ENCODE peak calls at places on chromosomes 2 and 18, in eight cellular contexts. R is IMR-90, D is vagina, U is prostate gland, S is A549, F is ovary, T is uterus, V is body of pancreas. A is an unnamed sample.

GRCh38 chr18:79936641-79937040 is 14.8 kb downstream of the SLC66A2 start:
- DNase-seq in D (no peak), V (peak; percentile 5), R (no peak), F (no peak), S (no peak), T (no peak), U (no peak), A (no peak)

GRCh38 chr2:68093634-68094033 is 30.8 kb upstream of the C1D start:
- DNase-seq in F (no peak), V (no peak), U (no peak), R (no peak), S (no peak), D (no peak), T (no peak), A (no peak)

GRCh38 chr2:222572761-222573174 is 83.1 kb downstream of the FARSB start:
- DNase-seq in T (no peak), D (no peak), R (peak; percentile 62), U (peak; percentile 7), F (no peak), V (no peak), S (no peak), A (no peak)

GRCh38 chr2:186757009-186757408 is 63.1 kb downstream of the FAM171B start:
- DNase-seq in R (no peak), S (no peak), U (no peak), D (no peak), F (no peak), T (no peak), V (no peak), A (no peak)

GRCh38 chr2:209773377-209773776 is 1.7 kb downstream of the UNC80 start:
- DNase-seq in T (no peak), S (no peak), D (no peak), V (no peak), U (no peak), F (no peak), R (no peak), A (no peak)

GRCh38 chr2:219987830-219988229 is 360.4 kb downstream of the SLC4A3 start:
- DNase-seq in S (peak; percentile 4), R (peak; percentile 93), T (no peak), D (no peak), F (no peak), U (no peak), V (no peak), A (peak; percentile 57)

GRCh38 chr18:54684786-54685185 is 93.7 kb downstream of the DYNAP start:
- DNase-seq in V (no peak), S (no peak), T (no peak), F (no peak), D (no peak), U (no peak), R (no peak), A (peak; percentile 15)

GRCh38 chr2:20422679-20423271 is 24.1 kb upstream of the RHOB start:
- DNase-seq in F (peak; percentile 43), S (no peak), D (peak; percentile 95), R (peak; percentile 51), V (no peak), U (no peak), T (peak; percentile 39), A (no peak)

GRCh38 chr2:36530178-36530982 is 67.6 kb downstream of the FEZ2 start:
- DNase-seq in F (no peak), T (no peak), S (no peak), D (no peak), V (no peak), R (peak; percentile 88), U (no peak), A (no peak)

GRCh38 chr2:164538250-164538866 is 82.9 kb downstream of the GRB14 start:
- DNase-seq in D (no peak), U (no peak), R (peak; percentile 29), T (no peak), F (no peak), V (no peak), S (peak; percentile 55), A (peak; percentile 26)

GRCh38 chr2:131004446-131005209 is 88.6 kb downstream of the FAM168B start:
- DNase-seq in S (no peak), F (no peak), T (no peak), V (no peak), U (no peak), D (no peak), R (no peak), A (no peak)

GRCh38 chr2:202377308-202377736 is 1.2 kb downstream of the BMPR2 start:
- DNase-seq in T (peak; percentile 24), F (peak; percentile 51), S (no peak), R (peak; percentile 30), D (no peak), U (peak; percentile 21), V (peak; percentile 41), A (peak; percentile 20)

GRCh38 chr2:71157124-71157802 is 26.8 kb downstream of the MPHOSPH10 start:
- DNase-seq in T (peak; percentile 25), F (peak; percentile 43), V (peak; percentile 56), D (no peak), R (peak; percentile 18), S (peak; percentile 63), U (peak; percentile 16), A (peak; percentile 49)

GRCh38 chr2:16246911-16247310 is 306.6 kb downstream of the MYCN start:
- DNase-seq in T (no peak), S (no peak), R (no peak), U (no peak), D (no peak), V (no peak), F (no peak), A (no peak)

GRCh38 chr18:7466190-7466589 is 100.9 kb upstream of the PTPRM start:
- DNase-seq in F (no peak), T (no peak), D (no peak), S (no peak), U (no peak), R (no peak), V (no peak), A (no peak)

GRCh38 chr2:136891100-136891499 is 125.8 kb downstream of the THSD7B start:
- DNase-seq in U (no peak), F (no peak), D (no peak), S (no peak), T (no peak), V (no peak), R (no peak), A (no peak)

GRCh38 chr2:84969511-84970265 is 1.3 kb upstream of the KCMF1 start:
- DNase-seq in F (no peak), V (no peak), U (no peak), T (no peak), D (no peak), S (no peak), R (peak; percentile 31), A (no peak)

GRCh38 chr2:45964945-45965344 is 313.5 kb downstream of the PRKCE start:
- DNase-seq in T (no peak), D (no peak), S (no peak), F (no peak), V (no peak), R (no peak), U (no peak), A (no peak)

GRCh38 chr2:196234672-196235071 is 63.3 kb upstream of the STK17B start:
- DNase-seq in U (no peak), D (no peak), F (no peak), R (peak; percentile 76), S (no peak), V (no peak), T (no peak), A (no peak)

GRCh38 chr2:69238449-69239031 is 148.5 kb downstream of the GFPT1 start:
- DNase-seq in S (no peak), V (no peak), F (no peak), D (no peak), U (no peak), R (peak; percentile 95), T (no peak), A (no peak)

GRCh38 chr2:69243652-69244051 is 143.4 kb downstream of the GFPT1 start:
- DNase-seq in T (no peak), S (no peak), R (no peak), F (no peak), D (no peak), U (no peak), V (no peak), A (no peak)

GRCh38 chr2:69242651-69243051 is 144.4 kb downstream of the GFPT1 start:
- DNase-seq in D (no peak), T (peak; percentile 31), F (no peak), S (no peak), U (no peak), V (no peak), R (peak; percentile 86), A (no peak)

GRCh38 chr2:69241664-69242063 is 145.4 kb downstream of the GFPT1 start:
- DNase-seq in R (no peak), T (peak; percentile 29), S (no peak), V (no peak), F (no peak), U (no peak), D (no peak), A (no peak)

GRCh38 chr2:69241039-69241586 is 145.9 kb downstream of the GFPT1 start:
- DNase-seq in V (no peak), F (no peak), D (no peak), T (no peak), R (no peak), S (no peak), U (no peak), A (no peak)
- TF ChIP-seq POLR2A in V (no peak), F (no peak), D (no peak), T (no peak), R (no peak), S (no peak), U (no peak), A (no peak)

GRCh38 chr2:230324503-230324902 is 2.5 kb upstream of the SP140L start:
- DNase-seq in S (no peak), T (no peak), R (no peak), D (no peak), V (no peak), F (no peak), U (no peak), A (no peak)

GRCh38 chr2:230325316-230326243 is 1.4 kb upstream of the SP140L start:
- DNase-seq in R (no peak), V (no peak), U (no peak), T (no peak), D (no peak), S (no peak), F (no peak), A (no peak)

GRCh38 chr2:230327418-230328154 is 593 bp downstream of the SP140L start:
- DNase-seq in V (no peak), U (no peak), D (no peak), F (no peak), R (no peak), T (no peak), S (no peak), A (no peak)

GRCh38 chr2:230328155-230328458 is 1.1 kb downstream of the SP140L start:
- DNase-seq in S (no peak), D (no peak), U (no peak), F (no peak), R (no peak), V (no peak), T (no peak), A (no peak)

GRCh38 chr2:230326453-230327417 is at the start of gene SP140L:
- DNase-seq in R (peak; percentile 84), F (peak; percentile 70), S (peak; percentile 24), V (peak; percentile 54), D (no peak), U (peak; percentile 38), T (peak; percentile 54), A (peak; percentile 70)
- TF ChIP-seq POLR2A in R (peak; percentile 39), F (no peak), S (no peak), V (no peak), D (no peak), U (no peak), T (no peak), A (peak; percentile 62)

GRCh38 chr2:74538881-74539339 is 9.2 kb downstream of the HTRA2 start:
- DNase-seq in D (no peak), T (no peak), R (no peak), S (no peak), V (no peak), U (no peak), F (no peak), A (no peak)
- TF ChIP-seq POLR2A in D (no peak), T (no peak), R (no peak), S (no peak), V (no peak), U (no peak), F (no peak), A (no peak)

GRCh38 chr2:238141541-238142318 is 3.3 kb downstream of the KLHL30 start:
- DNase-seq in D (no peak), S (peak; percentile 35), F (no peak), U (peak; percentile 67), R (no peak), T (no peak), V (no peak), A (peak; percentile 79)
- TF ChIP-seq POLR2A in D (no peak), S (no peak), F (no peak), U (no peak), R (no peak), T (no peak), V (no peak), A (no peak)